ENCODE peak calls at places on chromosomes 12 and 14, in eight cellular contexts. X is body of pancreas; S is activated naive CD4-positive, alpha-beta T cell; V is SW480; U is erythroblast; J is OCI-M1; D is ELR; P is fibroblast of gingiva. W is an unnamed sample.

GRCh38 chr12:26787125-26787495 is 45.9 kb downstream of the ITPR2 start:
- DNase-seq in X (no peak), J (no peak), D (peak; percentile 84), V (no peak), S (no peak), U (no peak), P (peak; percentile 61), W (peak; percentile 80)

GRCh38 chr12:84919271-84919670 is 6.7 kb upstream of the SLC6A15 start:
- DNase-seq in D (peak; percentile 89), V (no peak), J (no peak), P (no peak), X (no peak), U (no peak), S (no peak), W (no peak)

GRCh38 chr14:79598339-79598738 is 613.0 kb downstream of the DIO2 start:
- DNase-seq in V (no peak), P (peak; percentile 6), J (no peak), S (no peak), U (no peak), X (no peak), D (peak; percentile 72), W (no peak)

GRCh38 chr14:65263161-65263788 is 149.3 kb upstream of the FUT8 start:
- DNase-seq in U (peak; percentile 48), V (no peak), D (peak; percentile 62), X (no peak), S (no peak), J (no peak), P (no peak), W (peak; percentile 34)

GRCh38 chr12:4518106-4518728 is 20.5 kb upstream of the RAD51AP1 start:
- DNase-seq in V (no peak), D (peak; percentile 76), U (no peak), P (peak; percentile 40), X (no peak), S (no peak), J (no peak), W (peak; percentile 62)

GRCh38 chr14:34275038-34275437 is 187.0 kb downstream of the SPTSSA start:
- DNase-seq in J (no peak), V (no peak), S (no peak), P (no peak), X (no peak), D (no peak), U (no peak), W (no peak)

GRCh38 chr12:42143401-42144173 is 1.1 kb downstream of the GXYLT1 start:
- DNase-seq in J (peak; percentile 55), P (peak; percentile 25), S (no peak), X (no peak), V (peak; percentile 36), U (peak; percentile 44), D (peak; percentile 33), W (peak; percentile 20)

GRCh38 chr14:24692382-24693352 is 58.7 kb upstream of the GZMB start:
- DNase-seq in S (no peak), U (no peak), J (no peak), X (no peak), D (no peak), V (no peak), P (no peak), W (no peak)

GRCh38 chr12:6426882-6427671 is 17.7 kb upstream of the CD27 start:
- DNase-seq in V (peak; percentile 32), D (no peak), S (peak; percentile 65), J (no peak), X (no peak), P (no peak), U (no peak), W (no peak)

GRCh38 chr14:70905316-70905715 is 1.9 kb upstream of the PCNX1 start:
- DNase-seq in X (no peak), U (no peak), P (peak; percentile 90), D (peak; percentile 40), V (no peak), S (no peak), J (no peak), W (no peak)

GRCh38 chr14:64508215-64508776 is 3.7 kb downstream of the ZBTB1 start:
- DNase-seq in P (no peak), V (no peak), J (peak; percentile 67), S (no peak), X (no peak), D (no peak), U (no peak), W (no peak)

GRCh38 chr12:69274861-69275260 is 35.5 kb downstream of the CPSF6 start:
- DNase-seq in S (no peak), P (no peak), U (no peak), D (peak; percentile 34), V (no peak), X (no peak), J (no peak), W (peak; percentile 24)

GRCh38 chr14:36656769-36657408 is 4.8 kb upstream of the PAX9 start:
- DNase-seq in U (no peak), D (no peak), J (no peak), P (peak; percentile 95), S (no peak), X (no peak), V (no peak), W (no peak)

GRCh38 chr12:54082402-54082892 is 28.8 kb downstream of the HOXC4 start:
- DNase-seq in P (no peak), S (peak; percentile 27), X (peak; percentile 16), V (peak; percentile 36), D (no peak), J (no peak), U (no peak), W (peak; percentile 28)

GRCh38 chr12:10153271-10154144 is 18.4 kb downstream of the OLR1 start:
- DNase-seq in X (peak; percentile 66), U (peak; percentile 46), S (peak; percentile 37), D (peak; percentile 77), J (peak; percentile 83), P (peak; percentile 61), V (peak; percentile 71), W (peak; percentile 61)

GRCh38 chr14:33186656-33187055 is 248.0 kb downstream of the NPAS3 start:
- DNase-seq in D (no peak), S (no peak), U (no peak), V (no peak), X (no peak), J (no peak), P (no peak), W (no peak)

GRCh38 chr12:123267991-123268843 is 3.4 kb downstream of the CDK2AP1 start:
- DNase-seq in J (no peak), D (no peak), X (no peak), S (no peak), P (no peak), U (no peak), V (no peak), W (peak; percentile 67)

GRCh38 chr14:54444701-54445100 is 3.5 kb upstream of the CNIH1 start:
- DNase-seq in S (no peak), P (peak; percentile 98), V (no peak), X (no peak), J (no peak), D (no peak), U (no peak), W (no peak)

GRCh38 chr12:5688226-5688625 is 256.3 kb downstream of the NTF3 start:
- DNase-seq in J (no peak), V (no peak), S (no peak), P (no peak), U (no peak), D (no peak), X (no peak), W (no peak)

GRCh38 chr14:105317546-105317945 is 3.0 kb downstream of the PACS2 start:
- DNase-seq in J (no peak), U (no peak), D (peak; percentile 39), V (no peak), X (no peak), P (peak; percentile 50), S (no peak), W (no peak)

GRCh38 chr14:22281322-22281977 is 307.6 kb downstream of the DAD1 start:
- DNase-seq in U (no peak), D (no peak), P (no peak), S (no peak), V (no peak), X (no peak), J (no peak), W (no peak)

GRCh38 chr12:28974166-28974565 is 174.9 kb upstream of the FAR2 start:
- DNase-seq in S (no peak), X (no peak), V (no peak), U (no peak), D (no peak), J (no peak), P (no peak), W (peak; percentile 60)

GRCh38 chr14:35456261-35456660 is 51.7 kb upstream of the NFKBIA start:
- DNase-seq in J (no peak), S (no peak), V (no peak), X (no peak), P (no peak), D (no peak), U (no peak), W (no peak)

GRCh38 chr14:91536327-91536726 is 26.2 kb upstream of the PPP4R3A start:
- DNase-seq in U (no peak), D (no peak), J (no peak), X (no peak), P (no peak), V (no peak), S (no peak), W (no peak)

GRCh38 chr12:111776836-111777344 is 10.2 kb downstream of the ALDH2 start:
- DNase-seq in V (no peak), U (no peak), X (no peak), S (no peak), D (no peak), J (no peak), P (no peak), W (no peak)

GRCh38 chr12:53101266-53101665 is 2.0 kb upstream of the SOAT2 start:
- DNase-seq in P (no peak), S (no peak), V (no peak), U (no peak), D (no peak), J (no peak), X (no peak), W (no peak)

GRCh38 chr12:30846776-30847175 is 79.8 kb upstream of the TSPAN11 start:
- DNase-seq in D (no peak), P (no peak), V (no peak), U (no peak), S (no peak), X (no peak), J (no peak), W (no peak)

GRCh38 chr14:99425272-99425681 is 55.4 kb downstream of the SETD3 start:
- DNase-seq in X (peak; percentile 68), D (no peak), U (no peak), V (no peak), J (no peak), S (no peak), P (no peak), W (no peak)

GRCh38 chr14:69620211-69620611 is 8.8 kb downstream of the SUSD6 start:
- DNase-seq in S (no peak), X (no peak), P (no peak), U (no peak), V (no peak), J (peak; percentile 26), D (no peak), W (no peak)

GRCh38 chr12:95626854-95627253 is 75.6 kb upstream of the USP44 start:
- DNase-seq in D (no peak), V (no peak), J (no peak), S (no peak), U (no peak), X (no peak), P (no peak), W (no peak)

GRCh38 chr12:13165578-13166120 is 30.9 kb upstream of the EMP1 start:
- DNase-seq in J (peak; percentile 29), P (peak; percentile 78), X (peak; percentile 30), U (no peak), S (peak; percentile 52), D (peak; percentile 80), V (peak; percentile 90), W (peak; percentile 84)

GRCh38 chr12:15988983-15989382 is 77.9 kb downstream of the DERA start:
- DNase-seq in V (no peak), P (no peak), J (no peak), U (no peak), S (no peak), X (no peak), D (no peak), W (no peak)

GRCh38 chr14:95137804-95138167 is 19.5 kb downstream of the DICER1 start:
- DNase-seq in S (no peak), U (no peak), V (no peak), D (no peak), X (no peak), J (no peak), P (no peak), W (no peak)

GRCh38 chr12:131740626-131741025 is 29.7 kb downstream of the SFSWAP start:
- DNase-seq in D (no peak), S (no peak), V (no peak), X (no peak), U (no peak), J (no peak), P (no peak), W (no peak)